ENCODE peak calls at places on chromosomes 6 and 20, in five cellular contexts. One of them, this sample, is unnamed. For H3K4me1 and H3K27me3, the result is how much of the 10 kb centered on the place peaks cover.

GRCh38 chr6:167667204-167668018 is 159.3 kb upstream of the AFDN start:
- DNase-seq in HAP-1: no peak
- DNase-seq in psoas muscle: no peak
- DNase-seq in BE2C: no peak
- DNase-seq in cardiac muscle cell: no peak
- DNase-seq in this sample: no peak

GRCh38 chr6:81562169-81562568 is 190.3 kb downstream of the TENT5A start:
- DNase-seq in HAP-1: no peak
- DNase-seq in psoas muscle: no peak
- DNase-seq in BE2C: no peak
- DNase-seq in cardiac muscle cell: peak
- DNase-seq in this sample: no peak

GRCh38 chr20:13741879-13742278 is 42.8 kb downstream of the ESF1 start:
- DNase-seq in HAP-1: no peak
- DNase-seq in psoas muscle: no peak
- DNase-seq in BE2C: no peak
- DNase-seq in cardiac muscle cell: no peak
- DNase-seq in this sample: no peak

GRCh38 chr20:5776074-5776473 is 25.9 kb downstream of the SHLD1 start:
- DNase-seq in HAP-1: no peak
- DNase-seq in psoas muscle: no peak
- DNase-seq in BE2C: no peak
- DNase-seq in cardiac muscle cell: no peak
- DNase-seq in this sample: no peak

GRCh38 chr6:64221776-64222175 is 586.2 kb downstream of the PHF3 start:
- DNase-seq in HAP-1: no peak
- DNase-seq in psoas muscle: no peak
- DNase-seq in BE2C: no peak
- DNase-seq in cardiac muscle cell: no peak
- DNase-seq in this sample: no peak

GRCh38 chr6:13360671-13361540 is 32.6 kb upstream of the TBC1D7 start:
- DNase-seq in HAP-1: no peak
- DNase-seq in psoas muscle: no peak
- DNase-seq in BE2C: no peak
- DNase-seq in cardiac muscle cell: peak
- DNase-seq in this sample: no peak

GRCh38 chr6:42960243-42961019 is at the start of gene GNMT:
- DNase-seq in HAP-1: no peak
- DNase-seq in psoas muscle: peak
- DNase-seq in BE2C: peak
- DNase-seq in cardiac muscle cell: peak
- DNase-seq in this sample: no peak

GRCh38 chr6:117906905-117907599 is at the start of gene SLC35F1:
- DNase-seq in HAP-1: peak
- DNase-seq in psoas muscle: peak
- DNase-seq in BE2C: peak
- DNase-seq in cardiac muscle cell: peak
- DNase-seq in this sample: no peak

GRCh38 chr6:154318711-154319110 is 37.9 kb downstream of the IPCEF1 start:
- DNase-seq in HAP-1: no peak
- DNase-seq in psoas muscle: no peak
- DNase-seq in BE2C: no peak
- DNase-seq in cardiac muscle cell: no peak
- DNase-seq in this sample: no peak

GRCh38 chr20:38617011-38617829 is 15.6 kb downstream of the ARHGAP40 start:
- DNase-seq in HAP-1: no peak
- DNase-seq in psoas muscle: no peak
- DNase-seq in BE2C: no peak
- DNase-seq in cardiac muscle cell: no peak
- DNase-seq in this sample: no peak

GRCh38 chr6:32291549-32291948 is 67.7 kb upstream of the NOTCH4 start:
- DNase-seq in HAP-1: no peak
- DNase-seq in psoas muscle: no peak
- DNase-seq in BE2C: no peak
- DNase-seq in cardiac muscle cell: no peak
- DNase-seq in this sample: no peak

GRCh38 chr6:75563032-75563431 is 38.6 kb upstream of the SENP6 start:
- DNase-seq in HAP-1: peak
- DNase-seq in psoas muscle: no peak
- DNase-seq in BE2C: peak
- DNase-seq in cardiac muscle cell: peak
- DNase-seq in this sample: no peak

GRCh38 chr6:524803-525202 is 132.1 kb downstream of the HUS1B start:
- DNase-seq in HAP-1: no peak
- DNase-seq in psoas muscle: no peak
- DNase-seq in BE2C: no peak
- DNase-seq in cardiac muscle cell: peak
- DNase-seq in this sample: no peak

GRCh38 chr6:150250826-150251225 is 108.0 kb downstream of the PPP1R14C start:
- DNase-seq in HAP-1: no peak
- DNase-seq in psoas muscle: no peak
- DNase-seq in BE2C: no peak
- DNase-seq in cardiac muscle cell: peak
- DNase-seq in this sample: no peak

GRCh38 chr6:82924799-82925535 is 140.7 kb downstream of the UBE3D start:
- DNase-seq in HAP-1: no peak
- DNase-seq in psoas muscle: no peak
- DNase-seq in BE2C: no peak
- DNase-seq in cardiac muscle cell: no peak
- DNase-seq in this sample: no peak

GRCh38 chr6:142013286-142013685 is 119.4 kb upstream of the GJE1 start:
- DNase-seq in HAP-1: no peak
- DNase-seq in psoas muscle: no peak
- DNase-seq in BE2C: no peak
- DNase-seq in cardiac muscle cell: no peak
- DNase-seq in this sample: no peak

GRCh38 chr6:124928831-124929230 is 33.4 kb upstream of the RNF217 start:
- DNase-seq in HAP-1: no peak
- DNase-seq in psoas muscle: no peak
- DNase-seq in BE2C: no peak
- DNase-seq in cardiac muscle cell: no peak
- DNase-seq in this sample: no peak

GRCh38 chr6:92376711-92377110 is 1042.6 kb downstream of the EPHA7 start:
- DNase-seq in HAP-1: no peak
- DNase-seq in psoas muscle: no peak
- DNase-seq in BE2C: peak
- DNase-seq in cardiac muscle cell: peak
- DNase-seq in this sample: no peak

GRCh38 chr6:170463101-170463721 is 89.9 kb downstream of the PSMB1 start:
- DNase-seq in HAP-1: no peak
- DNase-seq in psoas muscle: no peak
- DNase-seq in BE2C: no peak
- DNase-seq in cardiac muscle cell: no peak
- DNase-seq in this sample: no peak

GRCh38 chr6:8335371-8335770 is 100.0 kb downstream of the SLC35B3 start:
- DNase-seq in HAP-1: no peak
- DNase-seq in psoas muscle: no peak
- DNase-seq in BE2C: no peak
- DNase-seq in cardiac muscle cell: no peak
- DNase-seq in this sample: no peak

GRCh38 chr6:38713812-38714211 is 1.3 kb upstream of the DNAH8 start:
- DNase-seq in HAP-1: no peak
- DNase-seq in psoas muscle: no peak
- DNase-seq in BE2C: no peak
- DNase-seq in cardiac muscle cell: no peak
- DNase-seq in this sample: no peak

GRCh38 chr6:44649365-44650025 is 262.0 kb downstream of the CDC5L start:
- DNase-seq in HAP-1: no peak
- DNase-seq in psoas muscle: no peak
- DNase-seq in BE2C: no peak
- DNase-seq in cardiac muscle cell: no peak
- DNase-seq in this sample: no peak

GRCh38 chr20:6765469-6766058 is 1.9 kb upstream of the BMP2 start:
- DNase-seq in HAP-1: peak
- DNase-seq in psoas muscle: no peak
- DNase-seq in BE2C: no peak
- DNase-seq in cardiac muscle cell: peak
- DNase-seq in this sample: no peak

GRCh38 chr6:145547596-145548325 is 187.6 kb downstream of the EPM2A start:
- DNase-seq in HAP-1: no peak
- DNase-seq in psoas muscle: no peak
- DNase-seq in BE2C: no peak
- DNase-seq in cardiac muscle cell: no peak
- DNase-seq in this sample: no peak

GRCh38 chr6:34760108-34760507 is 2.8 kb downstream of the SNRPC start:
- DNase-seq in HAP-1: no peak
- DNase-seq in psoas muscle: no peak
- DNase-seq in BE2C: no peak
- DNase-seq in cardiac muscle cell: no peak
- DNase-seq in this sample: no peak

GRCh38 chr20:45114465-45115385 is at the start of gene WFDC5:
- DNase-seq in HAP-1: no peak
- DNase-seq in psoas muscle: no peak
- DNase-seq in BE2C: no peak
- DNase-seq in cardiac muscle cell: no peak
- DNase-seq in this sample: no peak

GRCh38 chr6:11785449-11785951 is 6.9 kb upstream of the ADTRP start:
- DNase-seq in HAP-1: no peak
- DNase-seq in psoas muscle: no peak
- DNase-seq in BE2C: no peak
- DNase-seq in cardiac muscle cell: no peak
- DNase-seq in this sample: no peak

GRCh38 chr20:38217791-38218565 is 42.6 kb downstream of the KIAA1755 start:
- DNase-seq in HAP-1: no peak
- DNase-seq in psoas muscle: no peak
- DNase-seq in BE2C: no peak
- DNase-seq in cardiac muscle cell: peak
- DNase-seq in this sample: peak

GRCh38 chr20:61478611-61479305 is 226.7 kb downstream of the CDH4 start:
- DNase-seq in HAP-1: no peak
- DNase-seq in psoas muscle: no peak
- DNase-seq in BE2C: no peak
- DNase-seq in cardiac muscle cell: no peak
- DNase-seq in this sample: no peak

GRCh38 chr20:57679113-57679512 is 30.7 kb downstream of the PMEPA1 start:
- DNase-seq in HAP-1: no peak
- DNase-seq in psoas muscle: no peak
- DNase-seq in BE2C: no peak
- DNase-seq in cardiac muscle cell: no peak
- DNase-seq in this sample: no peak
- H3K4me1 ChIP-seq in HAP-1: under half
- H3K4me1 ChIP-seq in psoas muscle: under half
- H3K4me1 ChIP-seq in BE2C: under half
- H3K4me1 ChIP-seq in cardiac muscle cell: under half
- H3K4me1 ChIP-seq in this sample: under half

GRCh38 chr20:60095456-60095855 is 137.2 kb downstream of the CDH26 start:
- DNase-seq in HAP-1: no peak
- DNase-seq in psoas muscle: no peak
- DNase-seq in BE2C: peak
- DNase-seq in cardiac muscle cell: no peak
- DNase-seq in this sample: no peak

GRCh38 chr20:60091284-60091683 is 133.1 kb downstream of the CDH26 start:
- DNase-seq in HAP-1: no peak
- DNase-seq in psoas muscle: no peak
- DNase-seq in BE2C: no peak
- DNase-seq in cardiac muscle cell: no peak
- DNase-seq in this sample: no peak

GRCh38 chr20:60097285-60097684 is 139.1 kb downstream of the CDH26 start:
- DNase-seq in HAP-1: no peak
- DNase-seq in psoas muscle: no peak
- DNase-seq in BE2C: no peak
- DNase-seq in cardiac muscle cell: no peak
- DNase-seq in this sample: no peak

GRCh38 chr20:60088236-60088635 is 130.0 kb downstream of the CDH26 start:
- DNase-seq in HAP-1: no peak
- DNase-seq in psoas muscle: no peak
- DNase-seq in BE2C: no peak
- DNase-seq in cardiac muscle cell: no peak
- DNase-seq in this sample: no peak

GRCh38 chr20:60092729-60093128 is 134.5 kb downstream of the CDH26 start:
- DNase-seq in HAP-1: no peak
- DNase-seq in psoas muscle: no peak
- DNase-seq in BE2C: no peak
- DNase-seq in cardiac muscle cell: no peak
- DNase-seq in this sample: no peak
- H3K27me3 ChIP-seq in HAP-1: under half
- H3K27me3 ChIP-seq in psoas muscle: under half
- H3K27me3 ChIP-seq in BE2C: under half
- H3K27me3 ChIP-seq in cardiac muscle cell: under half
- H3K27me3 ChIP-seq in this sample: under half

DNA sequence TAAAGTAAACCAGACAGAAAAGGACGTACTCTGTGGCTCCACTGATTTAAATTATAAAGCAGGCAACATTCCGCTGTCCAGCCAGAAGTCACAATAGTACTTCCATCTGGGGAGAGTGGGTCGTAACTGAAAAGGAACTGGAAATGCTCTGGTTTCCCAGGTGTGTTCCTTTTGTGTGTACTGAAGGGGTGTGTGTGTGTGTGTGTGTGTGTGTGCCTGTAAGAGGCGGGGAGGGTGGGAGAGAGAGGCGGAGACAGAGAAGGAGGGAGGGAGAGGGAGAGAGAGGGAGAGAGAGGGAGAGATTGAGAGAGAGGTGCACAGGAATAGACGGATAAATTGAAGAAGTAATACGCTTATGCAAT is 178.4 kb upstream of the ZNF184 start:
- DNase-seq in HAP-1: peak
- DNase-seq in psoas muscle: no peak
- DNase-seq in BE2C: peak
- DNase-seq in cardiac muscle cell: peak
- DNase-seq in this sample: no peak
- H3K4me3 ChIP-seq in HAP-1: peak
- H3K4me3 ChIP-seq in psoas muscle: no peak
- H3K4me3 ChIP-seq in BE2C: peak
- H3K4me3 ChIP-seq in cardiac muscle cell: peak
- H3K4me3 ChIP-seq in this sample: no peak

DNA sequence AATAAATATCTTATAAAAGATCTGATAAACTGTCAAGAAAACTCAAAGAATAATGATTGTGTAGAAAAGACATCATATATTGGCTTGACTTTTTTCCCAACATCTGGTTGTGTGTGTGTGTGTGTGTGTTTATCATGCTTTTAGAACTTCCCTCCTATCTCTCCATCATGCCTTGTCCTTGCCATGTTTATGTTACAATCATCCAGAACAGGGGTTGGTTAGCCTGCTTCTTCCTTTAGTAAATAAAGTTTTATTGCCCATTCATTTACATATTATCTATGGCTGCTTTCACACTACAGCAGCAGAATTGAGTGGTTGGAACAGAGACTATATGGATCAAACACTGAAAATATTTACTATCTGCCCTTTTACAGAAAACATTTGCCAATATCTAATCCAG is 52.8 kb upstream of the RIPOR2 start:
- DNase-seq in HAP-1: no peak
- DNase-seq in psoas muscle: no peak
- DNase-seq in BE2C: no peak
- DNase-seq in cardiac muscle cell: no peak
- DNase-seq in this sample: no peak
- H3K4me1 ChIP-seq in HAP-1: under half
- H3K4me1 ChIP-seq in psoas muscle: under half
- H3K4me1 ChIP-seq in BE2C: under half
- H3K4me1 ChIP-seq in cardiac muscle cell: under half
- H3K4me1 ChIP-seq in this sample: under half

This sample was measured in thoracic aorta.